ENCODE peak calls at places on chromosomes 1 and 21, in five cellular contexts. T is GM23338, W is GM23248, C is HCT116, G is MM.1S. V is an unnamed sample.

GRCh38 chr1:200464784-200465400 is 55.1 kb upstream of the ZNF281 start:
- DNase-seq in G (no peak), W (peak), C (no peak), T (no peak), V (no peak)

GRCh38 chr1:228935198-228935663 is 200.0 kb downstream of the RHOU start:
- DNase-seq in W (no peak), G (no peak), T (no peak), C (no peak), V (no peak)

GRCh38 chr1:240409615-240410014 is 202.3 kb downstream of the GREM2 start:
- DNase-seq in C (no peak), W (no peak), G (no peak), T (no peak), V (no peak)

GRCh38 chr1:192159769-192160168 is 1.5 kb downstream of the RGS18 start:
- DNase-seq in C (no peak), W (no peak), G (no peak), T (no peak), V (no peak)

GRCh38 chr1:205947024-205947423 is 3.8 kb upstream of the SLC26A9 start:
- DNase-seq in G (no peak), T (no peak), C (no peak), W (no peak), V (peak)

GRCh38 chr1:150626150-150626549 is 3.3 kb downstream of the ENSA start:
- DNase-seq in G (no peak), C (no peak), W (no peak), T (no peak), V (no peak)

GRCh38 chr1:182527680-182528079 is 61.4 kb downstream of the RNASEL start:
- DNase-seq in W (no peak), C (no peak), T (no peak), G (peak), V (peak)

GRCh38 chr21:15742052-15742451 is 12.3 kb downstream of the USP25 start:
- DNase-seq in G (no peak), W (no peak), T (no peak), C (no peak), V (no peak)

GRCh38 chr1:204254031-204254661 is 40.4 kb upstream of the GOLT1A start:
- DNase-seq in W (peak), T (peak), C (no peak), G (no peak), V (peak)

GRCh38 chr21:29378814-29379213 is 80.1 kb downstream of the BACH1 start:
- DNase-seq in G (no peak), W (no peak), C (no peak), T (no peak), V (no peak)

GRCh38 chr1:167630568-167631385 is 745 bp downstream of the RCSD1 start:
- DNase-seq in C (no peak), W (no peak), G (peak), T (no peak), V (no peak)

GRCh38 chr1:235739631-235740030 is 90.0 kb upstream of the GNG4 start:
- DNase-seq in W (peak), C (no peak), G (no peak), T (no peak), V (no peak)

GRCh38 chr1:224301391-224301790 is 28.6 kb downstream of the NVL start:
- DNase-seq in T (no peak), C (no peak), W (no peak), G (no peak), V (no peak)

GRCh38 chr1:55168353-55168752 is 46.8 kb downstream of the USP24 start:
- DNase-seq in C (no peak), W (no peak), T (peak), G (no peak), V (no peak)

GRCh38 chr1:67791261-67791660 is 42.0 kb downstream of the GNG12 start:
- DNase-seq in C (no peak), G (no peak), T (no peak), W (peak), V (no peak)

GRCh38 chr1:225917536-225917935 is 6.5 kb downstream of the PYCR2 start:
- DNase-seq in W (peak), C (no peak), T (no peak), G (no peak), V (peak)

GRCh38 chr1:28115267-28115666 is 26.9 kb upstream of the EYA3 start:
- DNase-seq in G (no peak), T (no peak), W (no peak), C (no peak), V (no peak)

GRCh38 chr1:152447484-152447883 is 33.4 kb upstream of the CRNN start:
- DNase-seq in T (no peak), W (no peak), C (no peak), G (no peak), V (no peak)

GRCh38 chr1:27218736-27219135 is 15.7 kb upstream of the WDTC1 start:
- DNase-seq in G (no peak), T (no peak), C (no peak), W (no peak), V (no peak)

GRCh38 chr1:220528049-220528678 is at the start of gene MARK1:
- DNase-seq in G (peak), W (peak), C (no peak), T (peak), V (peak)

GRCh38 chr1:41438711-41439110 is 45.8 kb downstream of the EDN2 start:
- DNase-seq in W (no peak), G (no peak), C (no peak), T (no peak), V (no peak)

GRCh38 chr1:224434447-224435317 is at the start of gene WDR26:
- DNase-seq in G (peak), C (peak), W (peak), T (peak), V (peak)

GRCh38 chr1:214506972-214507431 is 44.4 kb downstream of the PTPN14 start:
- DNase-seq in C (peak), W (no peak), T (peak), G (no peak), V (peak)

GRCh38 chr1:206890125-206890637 is 7.1 kb upstream of the IL24 start:
- DNase-seq in W (peak), T (peak), C (no peak), G (no peak), V (peak)

GRCh38 chr1:226793620-226794276 is 54.7 kb upstream of the ITPKB start:
- DNase-seq in C (no peak), W (no peak), T (no peak), G (no peak), V (no peak)

GRCh38 chr1:237717121-237717520 is 173.6 kb downstream of the ZP4 start:
- DNase-seq in G (no peak), W (no peak), C (no peak), T (no peak), V (no peak)

GRCh38 chr1:209751627-209752231 is 4.1 kb upstream of the TRAF3IP3 start:
- DNase-seq in W (no peak), C (no peak), G (peak), T (no peak), V (no peak)

GRCh38 chr1:93007941-93008577 is 46.8 kb upstream of the DIPK1A start:
- DNase-seq in W (peak), T (no peak), G (no peak), C (no peak), V (no peak)

GRCh38 chr1:215957692-215958091 is 390.6 kb downstream of the KCTD3 start:
- DNase-seq in T (no peak), G (no peak), W (peak), C (no peak), V (no peak)

GRCh38 chr1:206891412-206891811 is 5.8 kb upstream of the IL24 start:
- DNase-seq in C (no peak), W (peak), T (no peak), G (no peak), V (peak)

GRCh38 chr21:37863842-37864241 is 52.4 kb downstream of the KCNJ6 start:
- DNase-seq in G (no peak), W (no peak), C (no peak), T (no peak), V (no peak)

GRCh38 chr1:117636637-117637425 is 31.0 kb downstream of the TENT5C start:
- DNase-seq in C (no peak), T (no peak), W (no peak), G (no peak), V (no peak)

GRCh38 chr1:117059678-117060440 is at the start of gene TTF2:
- DNase-seq in C (peak), T (peak), G (peak), W (peak), V (peak)

GRCh38 chr1:16348414-16349182 is 3.7 kb downstream of the FBXO42 start:
- DNase-seq in T (no peak), C (no peak), W (peak), G (no peak), V (peak)
- TF ChIP-seq EZH2phosphoT487 in T (no peak), C (no peak), W (no peak), G (no peak), V (no peak)

GRCh38 chr1:58841455-58841854 is 57.6 kb upstream of the JUN start:
- DNase-seq in W (no peak), C (no peak), G (no peak), T (peak), V (peak)
- TF ChIP-seq EZH2phosphoT487 in W (no peak), C (no peak), G (no peak), T (no peak), V (no peak)

GRCh38 chr1:199243423-199244061 is 604.7 kb downstream of the PTPRC start:
- DNase-seq in C (peak), T (peak), G (peak), W (peak), V (peak)
- TF ChIP-seq EZH2phosphoT487 in C (no peak), T (no peak), G (no peak), W (no peak), V (no peak)

GRCh38 chr1:43058545-43059360 is 100.1 kb upstream of the SLC2A1 start:
- DNase-seq in G (no peak), T (peak), C (no peak), W (peak), V (peak)
- TF ChIP-seq EZH2phosphoT487 in G (no peak), T (no peak), C (no peak), W (no peak), V (no peak)